ENCODE peak calls at places on chromosomes 11 and 22, in six cellular contexts. R, H, Q, L, Z and U are unnamed samples.

GRCh38 chr11:112599265-112599664 is 338.6 kb upstream of the PLET1 start:
- DNase-seq in R (no peak), H (no peak), Q (no peak), L (no peak), Z (no peak), U (no peak)

GRCh38 chr11:2526808-2527381 is 82.1 kb downstream of the KCNQ1 start:
- DNase-seq in R (no peak), H (peak; percentile 82), Q (peak; percentile 48), L (no peak), Z (peak; percentile 75), U (peak; percentile 87)

GRCh38 chr11:96014234-96014633 is 90.3 kb upstream of the MTMR2 start:
- DNase-seq in R (peak; percentile 66), H (no peak), Q (no peak), L (peak; percentile 61), Z (no peak), U (no peak)

GRCh38 chr11:12724301-12725046 is 50.3 kb downstream of the TEAD1 start:
- DNase-seq in R (no peak), H (peak; percentile 59), Q (peak; percentile 84), L (peak; percentile 95), Z (no peak), U (no peak)

GRCh38 chr11:13238879-13239514 is 38.6 kb upstream of the BMAL1 start:
- DNase-seq in R (peak; percentile 24), H (peak; percentile 49), Q (peak; percentile 52), L (peak; percentile 41), Z (no peak), U (no peak)

GRCh38 chr22:47161631-47162030 is 399.2 kb downstream of the TBC1D22A start:
- DNase-seq in R (no peak), H (peak; percentile 35), Q (peak; percentile 8), L (no peak), Z (peak; percentile 44), U (peak; percentile 33)

GRCh38 chr11:130318031-130318673 is 3.4 kb upstream of the ZBTB44 start:
- DNase-seq in R (no peak), H (no peak), Q (no peak), L (no peak), Z (no peak), U (no peak)

GRCh38 chr22:49632199-49633009 is 195.3 kb downstream of the BRD1 start:
- DNase-seq in R (no peak), H (peak; percentile 51), Q (peak; percentile 82), L (peak; percentile 28), Z (no peak), U (no peak)

GRCh38 chr11:112274007-112274783 is 13.5 kb upstream of the PLET1 start:
- DNase-seq in R (no peak), H (no peak), Q (no peak), L (no peak), Z (no peak), U (no peak)

GRCh38 chr11:612201-612960 is 3.4 kb downstream of the IRF7 start:
- DNase-seq in R (no peak), H (no peak), Q (no peak), L (peak; percentile 22), Z (no peak), U (peak; percentile 44)
- TF ChIP-seq CTCF in R (no peak), H (no peak), Q (no peak), L (peak; percentile 17), Z (no peak), U (peak; percentile 27)

GRCh38 chr22:36369922-36370781 is 17.6 kb downstream of the MYH9 start:
- DNase-seq in R (no peak), H (peak; percentile 82), Q (no peak), L (peak; percentile 41), Z (peak; percentile 82), U (peak; percentile 72)

GRCh38 chr22:36367066-36367465 is 20.7 kb downstream of the MYH9 start:
- DNase-seq in R (no peak), H (no peak), Q (no peak), L (no peak), Z (no peak), U (no peak)

GRCh38 chr22:36367479-36367878 is 20.3 kb downstream of the MYH9 start:
- DNase-seq in R (no peak), H (peak; percentile 53), Q (no peak), L (no peak), Z (no peak), U (no peak)

GRCh38 chr22:36369004-36369921 is 18.5 kb downstream of the MYH9 start:
- DNase-seq in R (no peak), H (no peak), Q (no peak), L (peak; percentile 21), Z (no peak), U (no peak)

DNA sequence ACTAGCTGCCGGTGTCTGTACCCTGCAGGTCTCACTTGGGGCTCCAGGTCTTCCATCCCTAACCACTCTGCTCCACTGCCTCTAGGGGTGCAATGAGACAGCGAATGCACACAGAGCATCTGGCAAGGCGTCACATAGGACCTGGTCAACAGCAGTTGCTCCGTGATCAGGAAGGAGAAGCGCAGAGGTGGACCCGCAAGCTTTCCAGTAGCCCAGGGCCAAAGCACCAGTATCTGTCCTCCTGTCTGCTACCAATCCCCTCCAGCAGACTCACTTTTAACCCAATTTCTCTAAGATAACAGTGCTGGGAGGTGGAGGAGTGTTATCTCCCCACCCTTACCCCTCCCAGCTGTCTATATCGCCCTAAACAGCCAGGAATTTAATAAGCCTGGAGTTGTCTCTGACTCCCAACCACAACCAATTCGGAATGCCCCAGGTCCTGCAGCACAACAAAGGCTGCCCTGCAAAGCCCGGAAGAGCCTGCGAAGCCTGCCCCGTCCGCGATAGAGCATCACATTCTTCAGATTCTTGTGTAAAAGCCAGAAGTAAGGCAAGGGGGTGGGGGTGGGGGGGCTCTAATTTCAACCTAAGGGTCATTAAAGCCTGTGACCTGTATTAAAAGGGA is 19.3 kb downstream of the MYH9 start:
- DNase-seq in R (no peak), H (no peak), Q (peak; percentile 73), L (peak; percentile 78), Z (no peak), U (no peak)
- TF ChIP-seq CTCF in R (peak; percentile 29), H (peak; percentile 21), Q (no peak), L (peak; percentile 23), Z (no peak), U (peak; percentile 15)

DNA sequence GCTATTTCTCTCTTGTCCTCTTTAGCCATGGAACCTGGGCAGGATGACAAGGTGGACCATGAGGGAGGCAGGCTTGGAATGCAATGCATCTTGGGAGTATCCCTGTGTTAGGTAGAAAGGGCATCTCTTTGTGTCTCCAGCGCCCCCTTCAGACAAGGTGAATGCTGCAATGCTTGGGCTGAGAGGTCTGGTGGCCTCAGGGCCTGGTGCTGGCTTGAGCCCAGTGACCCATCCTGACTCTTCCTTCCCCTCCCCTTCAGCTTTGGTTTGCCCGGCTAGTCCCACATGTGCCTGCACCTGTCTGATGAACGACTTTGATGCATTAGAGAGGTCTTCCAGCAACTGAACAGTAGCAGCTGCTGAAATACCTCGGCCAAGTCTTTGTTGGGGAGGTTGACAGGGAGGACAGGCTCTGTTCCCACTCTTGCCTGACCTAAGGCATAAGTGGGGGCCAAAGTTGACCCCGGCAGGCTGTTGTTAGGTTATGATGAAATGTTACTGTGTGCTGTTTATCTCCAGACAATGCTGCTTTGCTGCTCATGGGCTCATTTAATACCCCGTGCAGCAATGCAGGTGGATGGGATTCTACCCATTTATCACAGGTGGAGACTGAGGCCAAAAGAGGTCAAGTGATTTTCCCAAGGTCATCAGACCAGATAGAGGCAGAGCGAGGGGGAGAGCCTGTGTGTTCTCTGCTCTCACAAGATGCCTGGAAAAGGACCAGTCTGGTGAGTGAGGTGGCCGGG is 22.5 kb downstream of the MYO18B start:
- DNase-seq in R (no peak), H (no peak), Q (peak; percentile 72), L (no peak), Z (no peak), U (no peak)
- TF ChIP-seq CTCF in R (no peak), H (no peak), Q (no peak), L (no peak), Z (no peak), U (no peak)

GRCh38 chr11:36380296-36381004 is 84.4 kb downstream of the PRR5L start:
- DNase-seq in R (no peak), H (no peak), Q (no peak), L (no peak), Z (no peak), U (no peak)
- TF ChIP-seq CTCF in R (no peak), H (no peak), Q (no peak), L (no peak), Z (no peak), U (no peak)

GRCh38 chr11:94657629-94658028 is 90.5 kb downstream of the PIWIL4 start:
- DNase-seq in R (no peak), H (no peak), Q (no peak), L (no peak), Z (no peak), U (no peak)

GRCh38 chr11:94655951-94656350 is 88.8 kb downstream of the PIWIL4 start:
- DNase-seq in R (no peak), H (no peak), Q (no peak), L (no peak), Z (no peak), U (no peak)

GRCh38 chr11:94656968-94657367 is 89.8 kb downstream of the PIWIL4 start:
- DNase-seq in R (no peak), H (no peak), Q (no peak), L (no peak), Z (no peak), U (no peak)

GRCh38 chr11:94658888-94659287 is 91.7 kb downstream of the PIWIL4 start:
- DNase-seq in R (no peak), H (no peak), Q (no peak), L (no peak), Z (no peak), U (no peak)

DNA sequence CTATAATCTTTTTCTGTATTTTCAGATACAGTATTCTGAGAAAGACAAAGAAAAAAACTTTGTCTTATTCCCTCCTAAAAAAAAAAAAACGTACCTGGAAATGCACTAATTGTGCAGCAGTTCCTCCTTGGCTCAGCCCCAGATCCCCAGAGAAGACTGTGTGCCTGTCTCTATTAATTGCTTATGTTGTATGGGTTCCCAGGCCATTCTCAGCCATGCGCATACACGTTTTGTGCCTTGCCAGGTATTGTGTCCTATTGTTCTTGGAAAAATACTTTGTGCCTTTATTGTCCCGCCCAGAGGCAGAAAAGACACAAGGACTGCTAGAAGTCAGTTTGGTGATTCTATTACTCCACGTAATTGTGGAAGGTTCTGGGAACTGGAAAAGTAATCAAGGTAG is 91.2 kb downstream of the PIWIL4 start:
- DNase-seq in R (no peak), H (no peak), Q (no peak), L (no peak), Z (no peak), U (no peak)
- TF ChIP-seq CTCF in R (no peak), H (no peak), Q (no peak), L (no peak), Z (no peak), U (no peak)

GRCh38 chr11:75013051-75013450 is 24.3 kb downstream of the NEU3 start:
- DNase-seq in R (no peak), H (no peak), Q (no peak), L (peak; percentile 45), Z (no peak), U (no peak)

GRCh38 chr11:75011872-75012271 is 23.1 kb downstream of the NEU3 start:
- DNase-seq in R (no peak), H (no peak), Q (no peak), L (no peak), Z (no peak), U (no peak)

GRCh38 chr11:75011357-75011756 is 22.6 kb downstream of the NEU3 start:
- DNase-seq in R (no peak), H (no peak), Q (no peak), L (no peak), Z (no peak), U (no peak)

DNA sequence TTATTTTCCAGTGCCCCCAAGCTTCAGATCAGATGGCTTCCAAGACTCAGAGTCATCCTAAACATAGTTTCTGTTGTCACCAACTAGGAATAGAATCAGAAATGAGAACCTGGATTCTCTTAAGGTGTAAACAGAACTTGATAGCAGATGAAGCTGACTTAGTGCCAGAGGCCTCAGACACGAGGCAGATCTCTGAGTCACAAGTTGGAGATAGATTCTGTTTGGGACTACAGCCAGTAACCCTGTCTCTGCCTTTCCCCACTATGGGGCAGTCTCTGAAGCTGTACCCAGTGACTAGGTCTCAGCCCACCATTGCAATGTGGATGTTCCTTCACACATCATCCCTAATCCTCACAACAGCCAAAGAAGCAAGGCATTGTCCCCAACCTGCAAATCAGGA is 25.4 kb downstream of the NEU3 start:
- DNase-seq in R (no peak), H (no peak), Q (no peak), L (peak; percentile 95), Z (no peak), U (no peak)
- TF ChIP-seq CTCF in R (no peak), H (no peak), Q (no peak), L (peak; percentile 40), Z (no peak), U (no peak)